ENCODE peak calls at places on chromosome 11, in nine cellular contexts. T is fibroblast of villous mesenchyme; J is GM23338; I is upper lobe of right lung; O is MM.1S; W is CD8-positive, alpha-beta T cell; M is cardiac muscle cell; G is tibial artery; K is HL-60. Q is an unnamed sample.

GRCh38 chr11:67409781-67410368 is 5.6 kb upstream of the CARNS1 start:
- DNase-seq in K (no peak), I (no peak), W (no peak), T (no peak), G (no peak), O (peak; percentile 25), M (no peak), J (peak; percentile 94), Q (peak; percentile 78)

GRCh38 chr11:625636-626319 is 1.0 kb upstream of the CDHR5 start:
- DNase-seq in W (no peak), J (no peak), T (no peak), G (no peak), K (no peak), I (no peak), O (no peak), M (no peak), Q (no peak)

GRCh38 chr11:78228467-78228866 is 39.7 kb downstream of the USP35 start:
- DNase-seq in T (peak; percentile 70), M (peak; percentile 74), I (no peak), G (no peak), J (peak; percentile 84), K (peak; percentile 71), W (no peak), O (peak; percentile 74), Q (peak; percentile 80)

GRCh38 chr11:86497836-86498235 is 123.1 kb downstream of the CCDC81 start:
- DNase-seq in I (no peak), T (no peak), W (no peak), O (no peak), M (no peak), J (no peak), G (no peak), K (no peak), Q (no peak)

GRCh38 chr11:20201231-20201630 is 41.0 kb upstream of the DBX1 start:
- DNase-seq in G (no peak), M (no peak), I (no peak), J (peak; percentile 67), O (no peak), W (no peak), T (no peak), K (no peak), Q (no peak)

GRCh38 chr11:62595124-62595523 is 3.8 kb upstream of the TUT1 start:
- DNase-seq in M (no peak), G (no peak), W (no peak), I (no peak), K (no peak), J (no peak), T (no peak), O (no peak), Q (no peak)

GRCh38 chr11:126636911-126637799 is 281.7 kb downstream of the ST3GAL4 start:
- DNase-seq in T (no peak), J (no peak), W (no peak), G (no peak), O (no peak), I (no peak), M (peak; percentile 38), K (no peak), Q (no peak)

GRCh38 chr11:113556036-113556435 is 80.8 kb upstream of the DRD2 start:
- DNase-seq in I (no peak), T (no peak), O (no peak), J (no peak), W (no peak), M (peak; percentile 5), K (no peak), G (no peak), Q (no peak)

GRCh38 chr11:27910186-27910941 is 197.6 kb downstream of the KIF18A start:
- DNase-seq in K (no peak), M (peak; percentile 15), G (no peak), J (no peak), O (no peak), T (no peak), W (no peak), I (no peak), Q (no peak)

GRCh38 chr11:80899381-80899780 is 1458.6 kb upstream of the TENM4 start:
- DNase-seq in K (no peak), J (no peak), G (no peak), W (no peak), O (no peak), T (peak; percentile 2), M (peak; percentile 78), I (no peak), Q (peak; percentile 12)

GRCh38 chr11:70383664-70384395 is 14.5 kb upstream of the CTTN start:
- DNase-seq in T (peak; percentile 35), M (no peak), G (no peak), W (no peak), J (no peak), O (no peak), K (no peak), I (no peak), Q (no peak)

GRCh38 chr11:70384486-70385152 is 13.7 kb upstream of the CTTN start:
- DNase-seq in K (no peak), G (no peak), W (no peak), O (no peak), M (no peak), I (peak; percentile 60), J (no peak), T (no peak), Q (no peak)

GRCh38 chr11:70378506-70379134 is 19.7 kb upstream of the CTTN start:
- DNase-seq in W (no peak), J (peak; percentile 42), O (no peak), G (no peak), M (no peak), I (peak; percentile 2), T (no peak), K (no peak), Q (peak; percentile 15)

GRCh38 chr11:70381350-70381749 is 17.0 kb upstream of the CTTN start:
- DNase-seq in W (no peak), O (no peak), M (no peak), J (no peak), G (no peak), T (no peak), K (no peak), I (peak; percentile 40), Q (no peak)

DNA sequence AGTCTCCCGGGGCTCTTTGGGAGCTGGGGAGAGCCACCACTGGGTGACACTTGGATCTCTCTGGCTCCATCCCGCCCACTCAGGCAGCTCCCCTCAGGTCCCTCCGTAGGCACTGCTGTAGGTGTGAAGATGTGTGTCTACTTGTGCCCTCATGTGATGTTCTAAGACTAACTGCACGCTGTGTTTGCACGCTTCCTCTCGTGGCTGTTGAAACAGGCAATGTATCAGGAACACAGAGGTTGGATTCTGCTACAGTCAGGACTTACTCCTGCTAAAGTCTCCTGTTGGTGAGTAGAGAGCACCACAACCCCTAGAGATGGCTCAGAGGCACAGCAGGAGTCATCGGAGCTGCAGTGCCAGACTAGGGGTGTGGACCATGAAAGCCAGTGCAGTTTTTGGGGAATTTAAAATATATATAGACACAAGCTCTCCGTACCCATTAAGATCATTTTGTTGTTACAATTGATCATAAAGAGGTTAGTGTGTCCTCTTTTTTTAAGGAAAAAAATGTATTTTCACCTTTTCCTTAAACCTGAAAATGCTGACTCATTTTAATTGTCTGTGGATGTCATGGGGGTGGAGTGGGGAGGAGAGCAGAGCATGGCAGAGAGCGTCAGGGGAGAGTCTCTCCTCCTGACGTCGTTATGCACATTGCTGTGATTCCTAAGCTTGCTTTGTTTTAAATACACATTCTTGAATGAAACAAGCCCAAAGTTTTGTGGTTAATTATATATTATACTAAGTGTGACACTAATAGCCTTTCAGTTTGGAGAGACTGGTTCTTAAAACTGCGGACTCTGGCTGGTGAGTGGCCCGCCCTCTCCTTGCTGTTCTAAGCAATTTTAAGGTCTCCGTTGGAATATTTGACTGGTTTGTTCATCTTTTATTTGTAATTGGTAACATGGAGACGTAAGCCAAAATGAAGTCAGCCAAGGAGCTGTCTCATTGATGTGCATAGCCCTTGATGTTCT is 16.2 kb upstream of the CTTN start:
- DNase-seq in T (peak; percentile 87), G (no peak), W (no peak), M (peak; percentile 21), I (no peak), K (no peak), O (no peak), J (peak; percentile 49), Q (no peak)
- H3K4me3 ChIP-seq in T (no peak overlapping the region), G (no peak overlapping the region), W (no peak overlapping the region), M (no peak overlapping the region), I (no peak overlapping the region), K (no peak overlapping the region), O (no peak overlapping the region), J (no peak overlapping the region), Q (no peak overlapping the region)

GRCh38 chr11:17905477-17905876 is 107.4 kb downstream of the SERGEF start:
- DNase-seq in K (no peak), T (no peak), J (no peak), O (no peak), M (no peak), G (no peak), W (no peak), I (no peak), Q (peak; percentile 13)

GRCh38 chr11:17907046-17907445 is 105.8 kb downstream of the SERGEF start:
- DNase-seq in K (no peak), I (no peak), O (no peak), J (no peak), G (no peak), M (no peak), W (no peak), T (no peak), Q (no peak)

GRCh38 chr11:17906436-17906835 is 106.4 kb downstream of the SERGEF start:
- DNase-seq in W (no peak), K (no peak), J (peak; percentile 92), M (no peak), I (no peak), T (no peak), O (no peak), G (no peak), Q (peak; percentile 9)
- TF ChIP-seq CTCF in W (no peak), K (no peak), J (peak; percentile 70), M (no peak), I (no peak), T (no peak), O (no peak), G (no peak), Q (peak; percentile 9)

DNA sequence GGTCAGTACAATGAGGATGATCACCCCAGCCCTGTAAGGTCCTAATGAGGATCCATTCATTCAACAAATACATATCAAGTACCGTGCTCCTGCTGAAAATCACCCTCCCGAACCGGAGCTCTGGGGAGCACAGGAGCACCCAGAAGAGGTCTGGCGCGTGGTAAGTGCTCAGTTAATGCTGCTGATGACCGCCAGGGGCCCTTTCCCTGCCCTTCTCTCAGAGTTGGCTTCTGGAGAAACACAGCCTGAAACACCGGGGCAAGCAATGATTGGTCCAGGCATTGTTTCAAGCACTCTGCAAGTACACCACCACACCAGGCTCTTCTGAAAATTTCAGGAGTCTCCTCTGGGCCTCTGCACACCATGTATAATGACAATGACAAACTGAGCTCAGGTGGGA is 3.8 kb upstream of the CCDC86 start:
- DNase-seq in W (no peak), O (peak; percentile 84), I (no peak), T (no peak), J (peak; percentile 76), K (no peak), M (peak; percentile 53), G (no peak), Q (peak; percentile 24)
- H3K4me3 ChIP-seq in W (no peak overlapping the region), O (no peak overlapping the region), I (no peak overlapping the region), T (no peak overlapping the region), J (no peak overlapping the region), K (no peak overlapping the region), M (no peak overlapping the region), G (no peak overlapping the region), Q (no peak overlapping the region)

DNA sequence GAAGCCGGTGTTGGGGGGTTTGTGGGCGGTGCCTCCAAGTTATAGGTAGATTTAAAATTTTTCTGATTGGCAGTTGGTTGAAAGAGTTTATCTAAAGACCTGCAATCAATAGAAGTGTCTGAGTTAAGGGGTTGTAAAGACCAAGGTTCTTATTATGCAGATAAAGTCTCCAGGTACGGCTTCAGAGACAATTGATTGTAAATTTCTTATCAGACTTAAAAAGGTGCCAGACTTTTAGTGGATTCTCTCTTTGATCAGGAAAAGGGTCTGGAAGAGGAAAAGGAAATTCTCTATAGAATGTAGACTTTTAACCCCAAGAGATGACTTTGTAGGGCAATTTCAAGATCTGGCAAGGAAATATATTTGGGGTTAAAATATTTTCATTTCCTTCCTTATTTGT is 25.2 kb downstream of the CLMP start:
- DNase-seq in W (no peak), T (no peak), M (no peak), J (no peak), O (no peak), I (no peak), G (no peak), K (no peak), Q (no peak)
- TF ChIP-seq CTCF in W (no peak), T (no peak), M (no peak), J (no peak), O (no peak), I (no peak), G (no peak), K (no peak), Q (no peak)